ENCODE peak calls at places on chromosomes 6 and 20, in four cellular contexts. One of them, this sample, is unnamed.

GRCh38 chr20:16283978-16284377 is 289.3 kb downstream of the KIF16B start:
- DNase-seq in ACHN: no peak
- DNase-seq in amniotic stem cell: no peak
- DNase-seq in H9: no peak
- DNase-seq in this sample: no peak

GRCh38 chr6:107330190-107330589 is 129.2 kb downstream of the PDSS2 start:
- DNase-seq in ACHN: no peak
- DNase-seq in H9: no peak
- DNase-seq in amniotic stem cell: no peak
- DNase-seq in this sample: peak

GRCh38 chr6:32554269-32554919 is 24.3 kb upstream of the HLA-DRB5 start:
- DNase-seq in H9: no peak
- DNase-seq in ACHN: no peak
- DNase-seq in amniotic stem cell: no peak
- DNase-seq in this sample: no peak

GRCh38 chr6:42418739-42419138 is 33.0 kb downstream of the TRERF1 start:
- DNase-seq in ACHN: no peak
- DNase-seq in amniotic stem cell: no peak
- DNase-seq in H9: no peak
- DNase-seq in this sample: no peak

GRCh38 chr6:43699564-43700186 is 12.1 kb upstream of the MRPS18A start:
- DNase-seq in amniotic stem cell: no peak
- DNase-seq in H9: no peak
- DNase-seq in ACHN: no peak
- DNase-seq in this sample: no peak

GRCh38 chr6:107555449-107555848 is 65.5 kb downstream of the SOBP start:
- DNase-seq in ACHN: no peak
- DNase-seq in amniotic stem cell: no peak
- DNase-seq in H9: no peak
- DNase-seq in this sample: no peak

GRCh38 chr6:42204768-42205282 is 10.1 kb upstream of the GUCA1B start:
- DNase-seq in H9: no peak
- DNase-seq in amniotic stem cell: no peak
- DNase-seq in ACHN: no peak
- DNase-seq in this sample: no peak

GRCh38 chr6:23621026-23621425 is 505.0 kb upstream of the NRSN1 start:
- DNase-seq in amniotic stem cell: no peak
- DNase-seq in H9: no peak
- DNase-seq in ACHN: no peak
- DNase-seq in this sample: no peak

GRCh38 chr6:161694995-161695394 is 421.1 kb upstream of the AGPAT4 start:
- DNase-seq in amniotic stem cell: no peak
- DNase-seq in H9: peak
- DNase-seq in ACHN: peak
- DNase-seq in this sample: peak

GRCh38 chr6:128570439-128571063 is 50.2 kb upstream of the PTPRK start:
- DNase-seq in ACHN: no peak
- DNase-seq in H9: no peak
- DNase-seq in amniotic stem cell: no peak
- DNase-seq in this sample: no peak

GRCh38 chr6:113246186-113246585 is 611.0 kb upstream of the MARCKS start:
- DNase-seq in H9: no peak
- DNase-seq in ACHN: no peak
- DNase-seq in amniotic stem cell: peak
- DNase-seq in this sample: no peak

GRCh38 chr20:47691632-47692031 is 93.6 kb downstream of the SULF2 start:
- DNase-seq in H9: no peak
- DNase-seq in ACHN: no peak
- DNase-seq in amniotic stem cell: no peak
- DNase-seq in this sample: no peak

GRCh38 chr6:38445912-38446311 is 193.8 kb downstream of the BTBD9 start:
- DNase-seq in amniotic stem cell: no peak
- DNase-seq in H9: no peak
- DNase-seq in ACHN: no peak
- DNase-seq in this sample: no peak

GRCh38 chr6:160042788-160043301 is 74.0 kb downstream of the IGF2R start:
- DNase-seq in amniotic stem cell: peak
- DNase-seq in H9: no peak
- DNase-seq in ACHN: no peak
- DNase-seq in this sample: no peak

GRCh38 chr20:64109831-64110391 is 2.5 kb upstream of the NPBWR2 start:
- DNase-seq in amniotic stem cell: no peak
- DNase-seq in H9: no peak
- DNase-seq in ACHN: no peak
- DNase-seq in this sample: no peak

GRCh38 chr6:84687487-84687886 is 76.9 kb downstream of the TBX18 start:
- DNase-seq in amniotic stem cell: no peak
- DNase-seq in ACHN: no peak
- DNase-seq in H9: no peak
- DNase-seq in this sample: no peak

GRCh38 chr6:33824461-33825154 is 20.8 kb upstream of the MLN start:
- DNase-seq in ACHN: no peak
- DNase-seq in H9: no peak
- DNase-seq in amniotic stem cell: no peak
- DNase-seq in this sample: no peak

GRCh38 chr20:47019106-47019824 is 124.6 kb downstream of the EYA2 start:
- DNase-seq in amniotic stem cell: peak
- DNase-seq in H9: no peak
- DNase-seq in ACHN: no peak
- DNase-seq in this sample: no peak

GRCh38 chr6:6696867-6697531 is 108.5 kb downstream of the LY86 start:
- DNase-seq in amniotic stem cell: no peak
- DNase-seq in H9: peak
- DNase-seq in ACHN: peak
- DNase-seq in this sample: peak

GRCh38 chr6:165661416-165662001 is 1.5 kb downstream of the PDE10A start:
- DNase-seq in amniotic stem cell: no peak
- DNase-seq in ACHN: peak
- DNase-seq in H9: no peak
- DNase-seq in this sample: no peak

GRCh38 chr20:40262219-40262618 is 426.8 kb downstream of the MAFB start:
- DNase-seq in H9: no peak
- DNase-seq in ACHN: no peak
- DNase-seq in amniotic stem cell: no peak
- DNase-seq in this sample: no peak

GRCh38 chr6:14818422-14818884 is 427.4 kb upstream of the JARID2 start:
- DNase-seq in H9: no peak
- DNase-seq in amniotic stem cell: no peak
- DNase-seq in ACHN: no peak
- DNase-seq in this sample: no peak

GRCh38 chr6:79413562-79414002 is 123.6 kb downstream of the LCA5 start:
- DNase-seq in amniotic stem cell: peak
- DNase-seq in ACHN: no peak
- DNase-seq in H9: no peak
- DNase-seq in this sample: no peak

GRCh38 chr6:141199074-141199473 is 933.7 kb upstream of the GJE1 start:
- DNase-seq in amniotic stem cell: no peak
- DNase-seq in H9: no peak
- DNase-seq in ACHN: no peak
- DNase-seq in this sample: no peak

GRCh38 chr20:6925744-6926278 is 158.3 kb downstream of the BMP2 start:
- DNase-seq in H9: no peak
- DNase-seq in ACHN: no peak
- DNase-seq in amniotic stem cell: no peak
- DNase-seq in this sample: no peak

GRCh38 chr6:83824388-83824801 is 28.8 kb upstream of the RIPPLY2 start:
- DNase-seq in amniotic stem cell: no peak
- DNase-seq in ACHN: peak
- DNase-seq in H9: no peak
- DNase-seq in this sample: no peak

GRCh38 chr20:9110365-9110764 is 41.5 kb downstream of the PLCB4 start:
- DNase-seq in amniotic stem cell: no peak
- DNase-seq in ACHN: no peak
- DNase-seq in H9: no peak
- DNase-seq in this sample: no peak

GRCh38 chr20:62902926-62903615 is 23.2 kb downstream of the DIDO1 start:
- DNase-seq in amniotic stem cell: no peak
- DNase-seq in H9: no peak
- DNase-seq in ACHN: no peak
- DNase-seq in this sample: no peak

GRCh38 chr20:16619953-16620352 is 46.7 kb upstream of the KIF16B start:
- DNase-seq in ACHN: no peak
- DNase-seq in H9: no peak
- DNase-seq in amniotic stem cell: no peak
- DNase-seq in this sample: no peak

GRCh38 chr6:41640436-41640835 is 2.2 kb downstream of the MDFI start:
- DNase-seq in H9: no peak
- DNase-seq in ACHN: no peak
- DNase-seq in amniotic stem cell: no peak
- DNase-seq in this sample: no peak

GRCh38 chr20:57425150-57426013 is 34.2 kb downstream of the RBM38 start:
- DNase-seq in H9: peak
- DNase-seq in ACHN: no peak
- DNase-seq in amniotic stem cell: no peak
- DNase-seq in this sample: peak

GRCh38 chr6:36519352-36519751 is 27.9 kb downstream of the STK38 start:
- DNase-seq in H9: no peak
- DNase-seq in amniotic stem cell: no peak
- DNase-seq in ACHN: no peak
- DNase-seq in this sample: no peak

GRCh38 chr6:15547379-15547778 is 115.4 kb downstream of the DTNBP1 start:
- DNase-seq in H9: no peak
- DNase-seq in amniotic stem cell: no peak
- DNase-seq in ACHN: no peak
- DNase-seq in this sample: no peak

GRCh38 chr6:15628499-15629131 is 34.2 kb downstream of the DTNBP1 start:
- DNase-seq in amniotic stem cell: peak
- DNase-seq in ACHN: no peak
- DNase-seq in H9: no peak
- DNase-seq in this sample: no peak

GRCh38 chr6:111845441-111845871 is 27.8 kb downstream of the FYN start:
- DNase-seq in ACHN: no peak
- DNase-seq in amniotic stem cell: no peak
- DNase-seq in H9: no peak
- DNase-seq in this sample: no peak